ENCODE peak calls at places on chromosomes 13 and 19, in four cellular contexts. One of them, this sample, is unnamed. For H3K4me1, the result is how much of the 10 kb centered on the place peaks cover.

GRCh38 chr19:6212403-6213265 is 67.1 kb downstream of the MLLT1 start:
- DNase-seq in GM12878: no peak
- DNase-seq in H1: no peak
- DNase-seq in HepG2: no peak
- DNase-seq in this sample: no peak

GRCh38 chr13:43258771-43259170 is 235.4 kb downstream of the DNAJC15 start:
- DNase-seq in H1: no peak
- DNase-seq in HepG2: no peak
- DNase-seq in GM12878: no peak
- DNase-seq in this sample: no peak

GRCh38 chr19:54674021-54674617 is 11.3 kb downstream of the LILRB4 start:
- DNase-seq in HepG2: peak
- DNase-seq in GM12878: no peak
- DNase-seq in H1: no peak
- DNase-seq in this sample: no peak

GRCh38 chr13:97043302-97043701 is 49.0 kb upstream of the OXGR1 start:
- DNase-seq in HepG2: no peak
- DNase-seq in GM12878: no peak
- DNase-seq in H1: no peak
- DNase-seq in this sample: no peak

GRCh38 chr13:83065136-83065535 is 817.1 kb downstream of the SLITRK1 start:
- DNase-seq in H1: no peak
- DNase-seq in HepG2: no peak
- DNase-seq in GM12878: no peak
- DNase-seq in this sample: no peak

GRCh38 chr19:37817180-37817911 is 38.0 kb upstream of the ZNF573 start:
- DNase-seq in GM12878: no peak
- DNase-seq in H1: peak
- DNase-seq in HepG2: no peak
- DNase-seq in this sample: peak

GRCh38 chr13:46114599-46114998 is 9.8 kb upstream of the CPB2 start:
- DNase-seq in HepG2: no peak
- DNase-seq in H1: no peak
- DNase-seq in GM12878: no peak
- DNase-seq in this sample: no peak

GRCh38 chr19:30448386-30449130 is 76.4 kb downstream of the ZNF536 start:
- DNase-seq in HepG2: no peak
- DNase-seq in H1: no peak
- DNase-seq in GM12878: no peak
- DNase-seq in this sample: no peak

GRCh38 chr19:42193706-42194105 is 23.8 kb downstream of the DEDD2 start:
- DNase-seq in GM12878: no peak
- DNase-seq in H1: no peak
- DNase-seq in HepG2: no peak
- DNase-seq in this sample: no peak

GRCh38 chr19:48512504-48513288 is 1.1 kb upstream of the LMTK3 start:
- DNase-seq in H1: no peak
- DNase-seq in GM12878: no peak
- DNase-seq in HepG2: no peak
- DNase-seq in this sample: no peak

GRCh38 chr13:30569901-30570576 is 47.7 kb upstream of the USPL1 start:
- DNase-seq in H1: peak
- DNase-seq in HepG2: peak
- DNase-seq in GM12878: no peak
- DNase-seq in this sample: peak

GRCh38 chr19:2546128-2547032 is 70.5 kb downstream of the GADD45B start:
- DNase-seq in H1: peak
- DNase-seq in HepG2: peak
- DNase-seq in GM12878: no peak
- DNase-seq in this sample: no peak

GRCh38 chr13:81916471-81916870 is 1575.5 kb upstream of the SPRY2 start:
- DNase-seq in GM12878: no peak
- DNase-seq in HepG2: no peak
- DNase-seq in H1: no peak
- DNase-seq in this sample: no peak

GRCh38 chr19:46493236-46494114 is 2.2 kb downstream of the PNMA8B start:
- DNase-seq in HepG2: no peak
- DNase-seq in H1: peak
- DNase-seq in GM12878: no peak
- DNase-seq in this sample: no peak

GRCh38 chr13:35723820-35724219 is 247.3 kb upstream of the MAB21L1 start:
- DNase-seq in GM12878: no peak
- DNase-seq in H1: no peak
- DNase-seq in HepG2: peak
- DNase-seq in this sample: no peak

GRCh38 chr19:21317821-21318220 is 11.4 kb downstream of the ZNF708 start:
- DNase-seq in H1: no peak
- DNase-seq in GM12878: no peak
- DNase-seq in HepG2: no peak
- DNase-seq in this sample: no peak

GRCh38 chr19:1773173-1773572 is 19.9 kb downstream of the ONECUT3 start:
- DNase-seq in HepG2: no peak
- DNase-seq in GM12878: no peak
- DNase-seq in H1: no peak
- DNase-seq in this sample: no peak

GRCh38 chr13:76764916-76765315 is 121.3 kb downstream of the KCTD12 start:
- DNase-seq in GM12878: no peak
- DNase-seq in H1: no peak
- DNase-seq in HepG2: no peak
- DNase-seq in this sample: no peak

GRCh38 chr13:76762731-76763130 is 123.5 kb downstream of the KCTD12 start:
- DNase-seq in H1: no peak
- DNase-seq in GM12878: no peak
- DNase-seq in HepG2: no peak
- DNase-seq in this sample: no peak

GRCh38 chr13:76759877-76760276 is 126.3 kb downstream of the KCTD12 start:
- DNase-seq in HepG2: no peak
- DNase-seq in H1: no peak
- DNase-seq in GM12878: no peak
- DNase-seq in this sample: no peak

GRCh38 chr13:76769238-76769859 is 116.9 kb downstream of the KCTD12 start:
- DNase-seq in GM12878: no peak
- DNase-seq in HepG2: no peak
- DNase-seq in H1: no peak
- DNase-seq in this sample: no peak

DNA sequence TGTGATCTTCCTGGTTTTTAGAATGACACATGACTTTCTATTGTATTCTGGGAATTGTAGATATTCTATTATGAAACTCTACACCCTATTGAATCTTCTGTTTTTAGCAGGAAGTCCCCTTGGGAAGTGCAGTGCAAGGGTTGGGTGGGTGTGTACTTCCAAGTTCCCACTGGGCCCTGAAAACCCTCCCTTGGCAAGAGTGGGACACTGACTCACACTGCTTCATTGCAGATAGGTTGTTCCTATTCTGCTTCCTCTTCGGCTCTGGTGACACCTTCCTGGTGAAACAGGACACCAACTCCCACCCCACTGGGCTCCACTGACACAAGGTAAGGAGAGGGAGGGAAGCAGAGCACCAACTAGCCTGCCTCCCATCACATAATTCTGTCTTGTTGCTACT is 121.8 kb downstream of the KCTD12 start:
- DNase-seq in HepG2: no peak
- DNase-seq in GM12878: no peak
- DNase-seq in H1: no peak
- DNase-seq in this sample: no peak
- H3K4me1 ChIP-seq in HepG2: under half
- H3K4me1 ChIP-seq in GM12878: under half
- H3K4me1 ChIP-seq in H1: under half
- H3K4me1 ChIP-seq in this sample: under half

DNA sequence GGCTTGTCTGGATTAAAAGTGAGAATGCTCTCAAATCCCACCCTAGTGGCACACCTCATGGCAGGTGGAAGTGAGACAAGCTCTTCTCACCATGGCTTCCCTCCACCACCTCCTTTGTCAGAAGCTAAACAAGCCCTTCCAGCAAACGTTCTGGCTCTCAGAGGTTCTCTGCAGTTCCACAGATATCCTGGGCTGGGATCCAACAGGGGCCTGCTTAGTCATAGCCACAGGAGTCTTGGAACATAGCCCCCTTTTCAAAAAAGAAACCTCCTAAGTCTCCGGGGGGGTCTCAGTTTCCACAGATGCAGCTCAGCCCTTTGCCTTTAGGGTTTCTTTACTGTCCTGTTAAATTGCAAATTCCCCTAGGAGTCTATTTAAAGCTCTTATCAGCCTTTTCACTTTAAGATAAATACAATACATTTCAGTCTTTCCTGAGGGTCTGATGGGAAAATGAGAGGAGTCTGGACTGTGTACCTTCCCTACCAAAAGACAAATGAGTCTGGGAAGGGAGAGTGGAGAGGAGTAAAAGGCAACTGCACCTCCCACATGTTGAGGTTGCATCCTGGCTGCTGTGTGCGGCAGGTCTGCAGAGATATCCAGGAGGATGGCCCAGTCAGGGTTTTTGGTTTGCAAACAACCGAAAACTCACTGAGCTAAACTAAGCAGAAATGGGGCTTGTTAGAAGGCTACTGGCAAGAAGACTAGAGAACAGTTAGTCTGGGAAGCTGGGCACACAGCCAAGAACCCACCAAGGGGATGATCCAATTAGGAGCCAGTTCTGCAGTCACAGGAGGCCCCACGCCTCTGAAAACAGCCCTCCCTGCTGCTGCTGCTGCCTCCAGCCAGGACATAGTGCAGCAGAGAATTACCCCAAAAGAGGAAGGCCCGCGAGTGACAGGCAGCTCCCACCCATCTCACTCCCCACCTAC is 41.4 kb upstream of the SERP2 start:
- DNase-seq in GM12878: no peak
- DNase-seq in HepG2: no peak
- DNase-seq in H1: no peak
- DNase-seq in this sample: no peak
- TF ChIP-seq ZNF274 in GM12878: no peak
- TF ChIP-seq ZNF274 in HepG2: no peak
- TF ChIP-seq ZNF274 in H1: no peak
- TF ChIP-seq ZNF274 in this sample: no peak

DNA sequence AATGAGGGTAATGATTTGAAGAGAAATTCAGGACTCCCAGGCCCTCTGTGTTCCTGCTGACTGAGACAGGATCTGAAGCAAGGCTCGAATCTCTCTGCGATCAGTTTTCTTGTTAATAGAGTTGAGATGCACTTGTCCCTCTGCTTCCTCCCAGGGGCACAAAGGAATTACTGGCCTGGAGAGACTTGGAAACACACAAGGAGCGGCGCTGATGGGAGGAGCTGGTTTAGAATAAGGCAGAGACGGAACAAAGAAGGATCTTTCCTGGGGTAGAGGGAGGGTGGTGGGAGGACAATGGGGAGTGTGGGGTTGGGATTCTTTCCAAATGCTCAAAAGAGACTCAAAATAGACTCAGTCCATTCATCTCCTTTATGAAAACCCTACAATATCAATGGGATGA is 719.1 kb downstream of the UQCRFS1 start:
- DNase-seq in H1: no peak
- DNase-seq in HepG2: no peak
- DNase-seq in GM12878: no peak
- DNase-seq in this sample: peak
- TF ChIP-seq SUZ12 in H1: no peak
- TF ChIP-seq SUZ12 in HepG2: no peak
- TF ChIP-seq SUZ12 in GM12878: no peak
- TF ChIP-seq SUZ12 in this sample: no peak

GRCh38 chr19:12785431-12786011 is 5.8 kb upstream of the JUNB start:
- DNase-seq in H1: no peak
- DNase-seq in HepG2: no peak
- DNase-seq in GM12878: no peak
- DNase-seq in this sample: no peak
- H3K4me1 ChIP-seq in H1: under half
- H3K4me1 ChIP-seq in HepG2: half or more
- H3K4me1 ChIP-seq in GM12878: half or more
- H3K4me1 ChIP-seq in this sample: under half

GRCh38 chr19:13790354-13790753 is 4.9 kb upstream of the ZSWIM4 start:
- DNase-seq in H1: no peak
- DNase-seq in HepG2: no peak
- DNase-seq in GM12878: no peak
- DNase-seq in this sample: no peak
- TF ChIP-seq ZNF274 in H1: no peak
- TF ChIP-seq ZNF274 in HepG2: no peak
- TF ChIP-seq ZNF274 in GM12878: no peak
- TF ChIP-seq ZNF274 in this sample: no peak